ENCODE peak calls at places on chromosome 20, in seven cellular contexts. One of them, this sample, is unnamed.

GRCh38 chr20:19026901-19027644 is 185.4 kb upstream of the SLC24A3 start:
- DNase-seq in mesendoderm: peak
- DNase-seq in neuronal stem cell: no peak
- DNase-seq in H1: peak
- DNase-seq in H9: peak
- DNase-seq in mesenchymal stem cell: no peak
- DNase-seq in trophoblast cell: no peak
- DNase-seq in this sample: no peak

GRCh38 chr20:52313335-52313963 is 121.9 kb upstream of the ZFP64 start:
- DNase-seq in mesendoderm: peak
- DNase-seq in neuronal stem cell: peak
- DNase-seq in H1: no peak
- DNase-seq in H9: peak
- DNase-seq in mesenchymal stem cell: peak
- DNase-seq in trophoblast cell: no peak
- DNase-seq in this sample: peak

GRCh38 chr20:8018928-8019177 is 708 bp downstream of the TMX4 start:
- DNase-seq in mesendoderm: no peak
- DNase-seq in neuronal stem cell: no peak
- DNase-seq in H1: no peak
- DNase-seq in H9: no peak
- DNase-seq in mesenchymal stem cell: no peak
- DNase-seq in trophoblast cell: no peak
- DNase-seq in this sample: peak

GRCh38 chr20:8504030-8504429 is 372.0 kb downstream of the PLCB1 start:
- DNase-seq in mesendoderm: no peak
- DNase-seq in neuronal stem cell: no peak
- DNase-seq in H1: no peak
- DNase-seq in H9: no peak
- DNase-seq in mesenchymal stem cell: no peak
- DNase-seq in trophoblast cell: no peak
- DNase-seq in this sample: no peak

GRCh38 chr20:33667245-33668086 is 723 bp downstream of the ACTL10 start:
- DNase-seq in mesendoderm: peak
- DNase-seq in neuronal stem cell: no peak
- DNase-seq in H1: no peak
- DNase-seq in H9: peak
- DNase-seq in mesenchymal stem cell: no peak
- DNase-seq in trophoblast cell: peak
- DNase-seq in this sample: peak

GRCh38 chr20:49484180-49485140 is 2.0 kb upstream of the KCNB1 start:
- DNase-seq in mesendoderm: peak
- DNase-seq in neuronal stem cell: peak
- DNase-seq in H1: peak
- DNase-seq in H9: peak
- DNase-seq in mesenchymal stem cell: peak
- DNase-seq in trophoblast cell: peak
- DNase-seq in this sample: peak

GRCh38 chr20:8667306-8667705 is 401.6 kb upstream of the PLCB4 start:
- DNase-seq in mesendoderm: no peak
- DNase-seq in neuronal stem cell: no peak
- DNase-seq in H1: no peak
- DNase-seq in H9: no peak
- DNase-seq in mesenchymal stem cell: no peak
- DNase-seq in trophoblast cell: peak
- DNase-seq in this sample: no peak

GRCh38 chr20:54148947-54149764 is 24.6 kb downstream of the CYP24A1 start:
- DNase-seq in mesendoderm: no peak
- DNase-seq in neuronal stem cell: no peak
- DNase-seq in H1: no peak
- DNase-seq in H9: no peak
- DNase-seq in mesenchymal stem cell: no peak
- DNase-seq in trophoblast cell: no peak
- DNase-seq in this sample: no peak

GRCh38 chr20:4130404-4131189 is 115.2 kb upstream of the RNF24 start:
- DNase-seq in mesendoderm: no peak
- DNase-seq in neuronal stem cell: no peak
- DNase-seq in H1: no peak
- DNase-seq in H9: no peak
- DNase-seq in mesenchymal stem cell: peak
- DNase-seq in trophoblast cell: no peak
- DNase-seq in this sample: peak

GRCh38 chr20:38726849-38727601 is 2.7 kb downstream of the SLC32A1 start:
- DNase-seq in mesendoderm: peak
- DNase-seq in neuronal stem cell: peak
- DNase-seq in H1: peak
- DNase-seq in H9: peak
- DNase-seq in mesenchymal stem cell: no peak
- DNase-seq in trophoblast cell: no peak
- DNase-seq in this sample: no peak

GRCh38 chr20:17226410-17227198 is at the start of gene PCSK2:
- DNase-seq in mesendoderm: peak
- DNase-seq in neuronal stem cell: peak
- DNase-seq in H1: peak
- DNase-seq in H9: peak
- DNase-seq in mesenchymal stem cell: peak
- DNase-seq in trophoblast cell: no peak
- DNase-seq in this sample: peak

GRCh38 chr20:43034981-43035724 is 154.6 kb downstream of the PTPRT start:
- DNase-seq in mesendoderm: no peak
- DNase-seq in neuronal stem cell: no peak
- DNase-seq in H1: no peak
- DNase-seq in H9: no peak
- DNase-seq in mesenchymal stem cell: no peak
- DNase-seq in trophoblast cell: no peak
- DNase-seq in this sample: no peak

GRCh38 chr20:16701296-16701695 is 28.5 kb upstream of the SNRPB2 start:
- DNase-seq in mesendoderm: peak
- DNase-seq in neuronal stem cell: no peak
- DNase-seq in H1: no peak
- DNase-seq in H9: peak
- DNase-seq in mesenchymal stem cell: no peak
- DNase-seq in trophoblast cell: no peak
- DNase-seq in this sample: no peak

GRCh38 chr20:49850463-49851233 is 38.0 kb downstream of the SLC9A8 start:
- DNase-seq in mesendoderm: no peak
- DNase-seq in neuronal stem cell: no peak
- DNase-seq in H1: no peak
- DNase-seq in H9: no peak
- DNase-seq in mesenchymal stem cell: peak
- DNase-seq in trophoblast cell: no peak
- DNase-seq in this sample: no peak

GRCh38 chr20:51182571-51182970 is 159.7 kb upstream of the KCNG1 start:
- DNase-seq in mesendoderm: no peak
- DNase-seq in neuronal stem cell: no peak
- DNase-seq in H1: no peak
- DNase-seq in H9: no peak
- DNase-seq in mesenchymal stem cell: no peak
- DNase-seq in trophoblast cell: no peak
- DNase-seq in this sample: no peak
- H2AK5ac ChIP-seq in mesendoderm: no peak
- H2AK5ac ChIP-seq in neuronal stem cell: no peak
- H2AK5ac ChIP-seq in H1: no peak
- H2AK5ac ChIP-seq in H9: no peak
- H2AK5ac ChIP-seq in mesenchymal stem cell: no peak
- H2AK5ac ChIP-seq in trophoblast cell: no peak
- H2AK5ac ChIP-seq in this sample: no peak

GRCh38 chr20:31987744-31988143 is 19.8 kb downstream of the XKR7 start:
- DNase-seq in mesendoderm: peak
- DNase-seq in neuronal stem cell: no peak
- DNase-seq in H1: no peak
- DNase-seq in H9: no peak
- DNase-seq in mesenchymal stem cell: peak
- DNase-seq in trophoblast cell: peak
- DNase-seq in this sample: no peak
- H2AK5ac ChIP-seq in mesendoderm: no peak
- H2AK5ac ChIP-seq in neuronal stem cell: no peak
- H2AK5ac ChIP-seq in H1: no peak
- H2AK5ac ChIP-seq in H9: no peak
- H2AK5ac ChIP-seq in mesenchymal stem cell: no peak
- H2AK5ac ChIP-seq in trophoblast cell: no peak
- H2AK5ac ChIP-seq in this sample: no peak

GRCh38 chr20:15252289-15252688 is 914.9 kb upstream of the FLRT3 start:
- DNase-seq in mesendoderm: no peak
- DNase-seq in neuronal stem cell: no peak
- DNase-seq in H1: no peak
- DNase-seq in H9: no peak
- DNase-seq in mesenchymal stem cell: no peak
- DNase-seq in trophoblast cell: no peak
- DNase-seq in this sample: no peak
- H2AK5ac ChIP-seq in mesendoderm: no peak
- H2AK5ac ChIP-seq in neuronal stem cell: no peak
- H2AK5ac ChIP-seq in H1: no peak
- H2AK5ac ChIP-seq in H9: no peak
- H2AK5ac ChIP-seq in mesenchymal stem cell: no peak
- H2AK5ac ChIP-seq in trophoblast cell: no peak
- H2AK5ac ChIP-seq in this sample: no peak

GRCh38 chr20:40673442-40673841 is 15.6 kb downstream of the MAFB start:
- DNase-seq in mesendoderm: no peak
- DNase-seq in neuronal stem cell: no peak
- DNase-seq in H1: no peak
- DNase-seq in H9: no peak
- DNase-seq in mesenchymal stem cell: no peak
- DNase-seq in trophoblast cell: no peak
- DNase-seq in this sample: no peak

GRCh38 chr20:40670251-40670650 is 18.8 kb downstream of the MAFB start:
- DNase-seq in mesendoderm: no peak
- DNase-seq in neuronal stem cell: no peak
- DNase-seq in H1: no peak
- DNase-seq in H9: no peak
- DNase-seq in mesenchymal stem cell: no peak
- DNase-seq in trophoblast cell: no peak
- DNase-seq in this sample: no peak

GRCh38 chr20:40669692-40670091 is 19.3 kb downstream of the MAFB start:
- DNase-seq in mesendoderm: no peak
- DNase-seq in neuronal stem cell: no peak
- DNase-seq in H1: no peak
- DNase-seq in H9: no peak
- DNase-seq in mesenchymal stem cell: no peak
- DNase-seq in trophoblast cell: no peak
- DNase-seq in this sample: no peak

GRCh38 chr20:40668449-40669228 is 20.4 kb downstream of the MAFB start:
- DNase-seq in mesendoderm: no peak
- DNase-seq in neuronal stem cell: no peak
- DNase-seq in H1: no peak
- DNase-seq in H9: no peak
- DNase-seq in mesenchymal stem cell: no peak
- DNase-seq in trophoblast cell: no peak
- DNase-seq in this sample: no peak

DNA sequence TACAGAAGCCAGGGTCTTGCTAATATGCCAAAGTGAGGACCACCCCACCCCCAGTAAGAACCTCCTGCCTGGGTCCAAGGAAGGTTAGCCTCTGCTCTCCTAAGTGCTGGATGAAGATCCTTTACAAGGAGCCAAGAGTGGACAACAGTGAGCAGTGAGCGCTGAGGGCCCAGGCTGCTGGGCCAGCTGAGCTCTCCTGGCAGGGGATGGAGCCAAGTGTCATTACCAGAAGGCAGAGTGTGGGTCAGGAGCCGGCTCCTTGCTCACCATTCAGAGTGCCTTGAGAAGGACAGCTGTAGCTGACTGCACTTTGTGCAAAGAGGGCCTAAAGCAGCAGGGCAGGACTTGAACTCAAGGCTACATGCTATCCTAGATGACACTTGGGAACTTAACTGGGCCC is 16.9 kb downstream of the MAFB start:
- DNase-seq in mesendoderm: no peak
- DNase-seq in neuronal stem cell: no peak
- DNase-seq in H1: no peak
- DNase-seq in H9: no peak
- DNase-seq in mesenchymal stem cell: no peak
- DNase-seq in trophoblast cell: no peak
- DNase-seq in this sample: no peak
- H2AK5ac ChIP-seq in mesendoderm: no peak
- H2AK5ac ChIP-seq in neuronal stem cell: no peak
- H2AK5ac ChIP-seq in H1: no peak
- H2AK5ac ChIP-seq in H9: no peak
- H2AK5ac ChIP-seq in mesenchymal stem cell: no peak
- H2AK5ac ChIP-seq in trophoblast cell: peak
- H2AK5ac ChIP-seq in this sample: no peak

DNA sequence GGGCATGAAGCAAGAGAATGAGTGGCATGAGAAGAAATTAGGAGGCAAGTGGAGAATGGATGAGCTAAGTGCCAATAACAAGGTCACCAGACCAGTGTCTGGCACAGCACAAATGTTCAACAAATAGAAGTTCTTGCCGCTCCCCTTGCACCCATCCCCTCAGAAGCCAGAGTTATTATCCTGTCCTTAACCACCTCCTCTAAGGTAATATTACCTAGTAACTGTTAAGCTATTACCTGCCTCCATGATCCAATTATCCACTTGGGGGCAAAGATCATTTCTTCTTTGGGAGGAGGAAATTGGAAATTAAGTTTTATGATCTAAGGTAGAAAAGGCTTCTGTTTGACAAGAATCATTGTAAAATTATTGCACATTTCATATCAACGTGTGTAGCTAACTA is 133.8 kb downstream of the FOXA2 start:
- DNase-seq in mesendoderm: no peak
- DNase-seq in neuronal stem cell: no peak
- DNase-seq in H1: no peak
- DNase-seq in H9: no peak
- DNase-seq in mesenchymal stem cell: no peak
- DNase-seq in trophoblast cell: no peak
- DNase-seq in this sample: no peak
- H2AK5ac ChIP-seq in mesendoderm: no peak
- H2AK5ac ChIP-seq in neuronal stem cell: no peak
- H2AK5ac ChIP-seq in H1: no peak
- H2AK5ac ChIP-seq in H9: no peak
- H2AK5ac ChIP-seq in mesenchymal stem cell: no peak
- H2AK5ac ChIP-seq in trophoblast cell: no peak
- H2AK5ac ChIP-seq in this sample: no peak

DNA sequence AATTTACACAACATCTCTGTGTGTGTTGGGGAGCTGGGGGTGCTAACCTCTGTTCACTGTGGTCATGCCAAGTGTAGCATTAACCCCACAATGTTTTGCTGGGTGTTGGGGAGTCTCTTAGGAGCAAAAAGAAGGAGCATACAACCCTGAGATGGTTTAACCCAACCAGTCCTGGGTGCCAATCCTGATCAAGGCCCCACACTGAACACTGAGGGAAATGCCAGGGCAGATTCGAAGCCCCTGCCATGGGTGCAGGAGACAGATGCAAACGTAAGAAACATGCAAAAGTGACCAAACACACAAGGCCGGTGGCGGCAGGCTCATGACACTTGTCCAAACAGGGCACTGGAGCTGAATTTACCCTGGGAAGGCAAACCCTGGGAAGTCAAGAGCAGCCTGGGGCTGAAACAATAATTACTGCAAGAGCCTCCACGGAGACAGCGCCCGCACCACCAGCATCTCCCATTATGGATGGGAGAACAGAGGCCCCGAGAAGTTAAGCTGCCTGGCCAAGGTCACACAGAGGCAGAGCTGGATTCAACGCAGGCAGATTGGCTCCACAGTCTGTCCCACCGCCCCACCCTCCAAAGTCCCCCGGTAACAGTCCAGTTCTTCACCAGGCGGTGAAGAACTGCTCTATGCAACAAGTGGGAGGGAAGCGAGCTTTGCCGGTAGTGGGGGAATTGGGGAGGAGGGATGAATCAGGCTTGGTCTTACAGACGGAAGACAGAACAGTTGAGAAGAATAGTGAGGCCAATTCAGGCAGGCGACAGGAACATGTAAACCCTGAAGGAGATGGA is 8.5 kb downstream of the ACSS1 start:
- DNase-seq in mesendoderm: no peak
- DNase-seq in neuronal stem cell: no peak
- DNase-seq in H1: no peak
- DNase-seq in H9: no peak
- DNase-seq in mesenchymal stem cell: no peak
- DNase-seq in trophoblast cell: peak
- DNase-seq in this sample: no peak
- H2AK5ac ChIP-seq in mesendoderm: no peak
- H2AK5ac ChIP-seq in neuronal stem cell: no peak
- H2AK5ac ChIP-seq in H1: no peak
- H2AK5ac ChIP-seq in H9: no peak
- H2AK5ac ChIP-seq in mesenchymal stem cell: no peak
- H2AK5ac ChIP-seq in trophoblast cell: no peak
- H2AK5ac ChIP-seq in this sample: no peak

This sample was measured in IMR-90.